ENCODE peak calls at places on chromosomes 1 and 21, in five cellular contexts. One of them, this sample, is unnamed.

GRCh38 chr1:153434746-153435455 is 18.6 kb downstream of the S100A7A start:
- DNase-seq in H9: no peak
- DNase-seq in fibroblast of mammary gland: no peak
- DNase-seq in dermis blood vessel endothelial cell: no peak
- DNase-seq in mucosa of gallbladder: no peak
- DNase-seq in this sample: no peak

GRCh38 chr1:66676616-66677298 is 75.5 kb upstream of the DYNLT5 start:
- DNase-seq in H9: no peak
- DNase-seq in fibroblast of mammary gland: peak; percentile 77
- DNase-seq in dermis blood vessel endothelial cell: peak; percentile 69
- DNase-seq in mucosa of gallbladder: no peak
- DNase-seq in this sample: no peak

GRCh38 chr1:13829152-13829769 is 129.3 kb downstream of the PRDM2 start:
- DNase-seq in H9: no peak
- DNase-seq in fibroblast of mammary gland: no peak
- DNase-seq in mucosa of gallbladder: no peak
- DNase-seq in dermis blood vessel endothelial cell: no peak
- DNase-seq in this sample: no peak

GRCh38 chr1:204988201-204988600 is 54.8 kb upstream of the CNTN2 start:
- DNase-seq in H9: no peak
- DNase-seq in fibroblast of mammary gland: no peak
- DNase-seq in dermis blood vessel endothelial cell: no peak
- DNase-seq in mucosa of gallbladder: no peak
- DNase-seq in this sample: no peak

GRCh38 chr1:12615916-12616708 is 1.9 kb downstream of the DHRS3 start:
- DNase-seq in dermis blood vessel endothelial cell: peak; percentile 61
- DNase-seq in H9: peak; percentile 77
- DNase-seq in mucosa of gallbladder: peak; percentile 74
- DNase-seq in fibroblast of mammary gland: peak; percentile 48
- DNase-seq in this sample: peak; percentile 92

GRCh38 chr1:209645574-209646452 is 6.4 kb downstream of the LAMB3 start:
- DNase-seq in dermis blood vessel endothelial cell: no peak
- DNase-seq in mucosa of gallbladder: no peak
- DNase-seq in fibroblast of mammary gland: no peak
- DNase-seq in H9: no peak
- DNase-seq in this sample: no peak

GRCh38 chr1:242088875-242089274 is 90.0 kb upstream of the MAP1LC3C start:
- DNase-seq in H9: no peak
- DNase-seq in mucosa of gallbladder: no peak
- DNase-seq in dermis blood vessel endothelial cell: no peak
- DNase-seq in fibroblast of mammary gland: no peak
- DNase-seq in this sample: no peak

GRCh38 chr21:34977333-34977732 is 71.8 kb downstream of the RUNX1 start:
- DNase-seq in H9: no peak
- DNase-seq in mucosa of gallbladder: no peak
- DNase-seq in fibroblast of mammary gland: no peak
- DNase-seq in dermis blood vessel endothelial cell: no peak
- DNase-seq in this sample: no peak

GRCh38 chr1:240878631-240879030 is 266.7 kb upstream of the GREM2 start:
- DNase-seq in H9: no peak
- DNase-seq in mucosa of gallbladder: no peak
- DNase-seq in dermis blood vessel endothelial cell: peak; percentile 61
- DNase-seq in fibroblast of mammary gland: peak; percentile 33
- DNase-seq in this sample: no peak

GRCh38 chr1:243850013-243850367 is at the start of gene AKT3:
- DNase-seq in H9: peak; percentile 85
- DNase-seq in fibroblast of mammary gland: no peak
- DNase-seq in dermis blood vessel endothelial cell: no peak
- DNase-seq in mucosa of gallbladder: no peak
- DNase-seq in this sample: peak; percentile 93

GRCh38 chr1:201641524-201642253 is 102.8 kb downstream of the NAV1 start:
- DNase-seq in fibroblast of mammary gland: no peak
- DNase-seq in H9: no peak
- DNase-seq in mucosa of gallbladder: no peak
- DNase-seq in dermis blood vessel endothelial cell: no peak
- DNase-seq in this sample: no peak

GRCh38 chr1:236150291-236150940 is 8.1 kb downstream of the GPR137B start:
- DNase-seq in mucosa of gallbladder: no peak
- DNase-seq in dermis blood vessel endothelial cell: no peak
- DNase-seq in H9: no peak
- DNase-seq in fibroblast of mammary gland: no peak
- DNase-seq in this sample: peak; percentile 65

GRCh38 chr21:41667136-41667535 is 99.7 kb downstream of the RIPK4 start:
- DNase-seq in mucosa of gallbladder: no peak
- DNase-seq in fibroblast of mammary gland: no peak
- DNase-seq in dermis blood vessel endothelial cell: no peak
- DNase-seq in H9: no peak
- DNase-seq in this sample: peak; percentile 21

GRCh38 chr1:118788372-118788955 is 199.7 kb downstream of the TBX15 start:
- DNase-seq in dermis blood vessel endothelial cell: no peak
- DNase-seq in fibroblast of mammary gland: peak; percentile 86
- DNase-seq in mucosa of gallbladder: no peak
- DNase-seq in H9: no peak
- DNase-seq in this sample: no peak

GRCh38 chr1:23824711-23825075 is 536 bp downstream of the HMGCL start:
- DNase-seq in H9: no peak
- DNase-seq in fibroblast of mammary gland: no peak
- DNase-seq in mucosa of gallbladder: no peak
- DNase-seq in dermis blood vessel endothelial cell: no peak
- DNase-seq in this sample: no peak

GRCh38 chr1:8660455-8660854 is 157.0 kb downstream of the RERE start:
- DNase-seq in mucosa of gallbladder: peak; percentile 40
- DNase-seq in fibroblast of mammary gland: peak; percentile 95
- DNase-seq in dermis blood vessel endothelial cell: peak; percentile 79
- DNase-seq in H9: peak; percentile 35
- DNase-seq in this sample: peak; percentile 68

GRCh38 chr1:86704972-86705632 is 726 bp downstream of the SH3GLB1 start:
- DNase-seq in dermis blood vessel endothelial cell: peak; percentile 72
- DNase-seq in H9: peak; percentile 52
- DNase-seq in mucosa of gallbladder: peak; percentile 38
- DNase-seq in fibroblast of mammary gland: peak; percentile 54
- DNase-seq in this sample: peak; percentile 83

GRCh38 chr1:45304311-45305081 is 22.2 kb upstream of the HPDL start:
- DNase-seq in fibroblast of mammary gland: no peak
- DNase-seq in dermis blood vessel endothelial cell: no peak
- DNase-seq in H9: no peak
- DNase-seq in mucosa of gallbladder: no peak
- DNase-seq in this sample: no peak

GRCh38 chr1:179937668-179938259 is 16.8 kb upstream of the CEP350 start:
- DNase-seq in H9: no peak
- DNase-seq in mucosa of gallbladder: no peak
- DNase-seq in dermis blood vessel endothelial cell: no peak
- DNase-seq in fibroblast of mammary gland: no peak
- DNase-seq in this sample: no peak

GRCh38 chr1:73674945-73675561 is 522.9 kb downstream of the LRRIQ3 start:
- DNase-seq in mucosa of gallbladder: no peak
- DNase-seq in dermis blood vessel endothelial cell: peak; percentile 0
- DNase-seq in H9: no peak
- DNase-seq in fibroblast of mammary gland: peak; percentile 12
- DNase-seq in this sample: no peak

GRCh38 chr1:6424619-6425593 is at the start of gene ESPN:
- DNase-seq in dermis blood vessel endothelial cell: no peak
- DNase-seq in fibroblast of mammary gland: no peak
- DNase-seq in mucosa of gallbladder: no peak
- DNase-seq in H9: no peak
- DNase-seq in this sample: no peak

GRCh38 chr1:23217421-23218115 is at the start of gene HTR1D:
- DNase-seq in mucosa of gallbladder: no peak
- DNase-seq in H9: peak; percentile 70
- DNase-seq in dermis blood vessel endothelial cell: peak; percentile 40
- DNase-seq in fibroblast of mammary gland: no peak
- DNase-seq in this sample: peak; percentile 67

GRCh38 chr1:67753776-67754525 is 69.0 kb downstream of the GADD45A start:
- DNase-seq in H9: no peak
- DNase-seq in dermis blood vessel endothelial cell: no peak
- DNase-seq in mucosa of gallbladder: no peak
- DNase-seq in fibroblast of mammary gland: no peak
- DNase-seq in this sample: no peak

GRCh38 chr21:38134084-38134873 is 122.5 kb upstream of the KCNJ15 start:
- DNase-seq in mucosa of gallbladder: no peak
- DNase-seq in fibroblast of mammary gland: no peak
- DNase-seq in dermis blood vessel endothelial cell: no peak
- DNase-seq in H9: no peak
- DNase-seq in this sample: no peak

GRCh38 chr1:203486618-203487370 is 7.2 kb upstream of the OPTC start:
- DNase-seq in mucosa of gallbladder: no peak
- DNase-seq in fibroblast of mammary gland: peak; percentile 45
- DNase-seq in dermis blood vessel endothelial cell: no peak
- DNase-seq in H9: no peak
- DNase-seq in this sample: no peak

GRCh38 chr1:14689996-14690614 is 91.6 kb downstream of the KAZN start:
- DNase-seq in fibroblast of mammary gland: no peak
- DNase-seq in mucosa of gallbladder: no peak
- DNase-seq in H9: no peak
- DNase-seq in dermis blood vessel endothelial cell: no peak
- DNase-seq in this sample: no peak

GRCh38 chr21:34910396-34910795 is 138.7 kb downstream of the RUNX1 start:
- DNase-seq in mucosa of gallbladder: no peak
- DNase-seq in H9: no peak
- DNase-seq in fibroblast of mammary gland: no peak
- DNase-seq in dermis blood vessel endothelial cell: no peak
- DNase-seq in this sample: no peak

GRCh38 chr21:45403825-45404725 is 890 bp upstream of the COL18A1 start:
- DNase-seq in fibroblast of mammary gland: peak; percentile 58
- DNase-seq in dermis blood vessel endothelial cell: peak; percentile 43
- DNase-seq in mucosa of gallbladder: no peak
- DNase-seq in H9: peak; percentile 81
- DNase-seq in this sample: peak; percentile 97

GRCh38 chr1:77175230-77175844 is 43.9 kb downstream of the PIGK start:
- DNase-seq in mucosa of gallbladder: no peak
- DNase-seq in dermis blood vessel endothelial cell: peak; percentile 30
- DNase-seq in fibroblast of mammary gland: peak; percentile 58
- DNase-seq in H9: no peak
- DNase-seq in this sample: no peak

GRCh38 chr21:26003428-26003827 is 167.1 kb downstream of the APP start:
- DNase-seq in fibroblast of mammary gland: no peak
- DNase-seq in dermis blood vessel endothelial cell: no peak
- DNase-seq in H9: no peak
- DNase-seq in mucosa of gallbladder: no peak
- DNase-seq in this sample: no peak

GRCh38 chr1:5709976-5710375 is 282.2 kb downstream of the NPHP4 start:
- DNase-seq in mucosa of gallbladder: no peak
- DNase-seq in H9: peak; percentile 19
- DNase-seq in dermis blood vessel endothelial cell: no peak
- DNase-seq in fibroblast of mammary gland: no peak
- DNase-seq in this sample: no peak

GRCh38 chr1:11787251-11787803 is 18.4 kb downstream of the MTHFR start:
- DNase-seq in fibroblast of mammary gland: peak; percentile 28
- DNase-seq in dermis blood vessel endothelial cell: no peak
- DNase-seq in H9: no peak
- DNase-seq in mucosa of gallbladder: peak; percentile 76
- DNase-seq in this sample: peak; percentile 82

GRCh38 chr1:80594013-80594412 is 1206.7 kb upstream of the ADGRL2 start:
- DNase-seq in fibroblast of mammary gland: no peak
- DNase-seq in dermis blood vessel endothelial cell: no peak
- DNase-seq in H9: no peak
- DNase-seq in mucosa of gallbladder: no peak
- DNase-seq in this sample: peak; percentile 69

GRCh38 chr1:189141056-189141455 is 1336.6 kb downstream of the BRINP3 start:
- DNase-seq in H9: no peak
- DNase-seq in mucosa of gallbladder: no peak
- DNase-seq in fibroblast of mammary gland: no peak
- DNase-seq in dermis blood vessel endothelial cell: no peak
- DNase-seq in this sample: no peak

GRCh38 chr1:26089125-26089524 is 21.7 kb upstream of the TRIM63 start:
- DNase-seq in mucosa of gallbladder: no peak
- DNase-seq in fibroblast of mammary gland: no peak
- DNase-seq in dermis blood vessel endothelial cell: no peak
- DNase-seq in H9: no peak
- DNase-seq in this sample: no peak

GRCh38 chr1:158355773-158356172 is 2.1 kb downstream of the CD1E start:
- DNase-seq in H9: no peak
- DNase-seq in dermis blood vessel endothelial cell: no peak
- DNase-seq in mucosa of gallbladder: no peak
- DNase-seq in fibroblast of mammary gland: no peak
- DNase-seq in this sample: no peak

GRCh38 chr1:200296091-200296661 is 113.7 kb downstream of the ZNF281 start:
- DNase-seq in fibroblast of mammary gland: no peak
- DNase-seq in dermis blood vessel endothelial cell: no peak
- DNase-seq in H9: no peak
- DNase-seq in mucosa of gallbladder: no peak
- DNase-seq in this sample: no peak